ENCODE peak calls at places on chromosomes 13 and 19, in five cellular contexts. One of them, this sample, is unnamed. For H3K79me1, the result is how much of the 10 kb centered on the place peaks cover.

GRCh38 chr19:6091771-6092291 is 18.5 kb downstream of the RFX2 start:
- DNase-seq in H1: no peak
- DNase-seq in H9: no peak
- DNase-seq in IMR-90: peak
- DNase-seq in mesenchymal stem cell: peak
- DNase-seq in this sample: no peak

GRCh38 chr19:7916137-7916907 is 1.7 kb downstream of the TGFBR3L start:
- DNase-seq in H1: no peak
- DNase-seq in H9: peak
- DNase-seq in IMR-90: no peak
- DNase-seq in mesenchymal stem cell: peak
- DNase-seq in this sample: no peak

GRCh38 chr13:104843328-104843727 is 1692.1 kb downstream of the EFNB2 start:
- DNase-seq in H1: no peak
- DNase-seq in H9: no peak
- DNase-seq in IMR-90: no peak
- DNase-seq in mesenchymal stem cell: no peak
- DNase-seq in this sample: no peak

GRCh38 chr19:31164666-31165265 is 184.5 kb downstream of the TSHZ3 start:
- DNase-seq in H1: no peak
- DNase-seq in H9: peak
- DNase-seq in IMR-90: no peak
- DNase-seq in mesenchymal stem cell: no peak
- DNase-seq in this sample: no peak

GRCh38 chr13:106143392-106143791 is 392.1 kb downstream of the EFNB2 start:
- DNase-seq in H1: no peak
- DNase-seq in H9: no peak
- DNase-seq in IMR-90: peak
- DNase-seq in mesenchymal stem cell: no peak
- DNase-seq in this sample: no peak

GRCh38 chr13:67351915-67352314 is 121.8 kb upstream of the PCDH9 start:
- DNase-seq in H1: no peak
- DNase-seq in H9: no peak
- DNase-seq in IMR-90: peak
- DNase-seq in mesenchymal stem cell: no peak
- DNase-seq in this sample: no peak

GRCh38 chr13:46521921-46522691 is 30.9 kb upstream of the LRCH1 start:
- DNase-seq in H1: no peak
- DNase-seq in H9: no peak
- DNase-seq in IMR-90: no peak
- DNase-seq in mesenchymal stem cell: no peak
- DNase-seq in this sample: no peak

GRCh38 chr19:3849092-3849491 is 19.7 kb downstream of the ZFR2 start:
- DNase-seq in H1: no peak
- DNase-seq in H9: peak
- DNase-seq in IMR-90: no peak
- DNase-seq in mesenchymal stem cell: no peak
- DNase-seq in this sample: no peak

GRCh38 chr13:77136902-77137420 is 110.0 kb upstream of the FBXL3 start:
- DNase-seq in H1: no peak
- DNase-seq in H9: no peak
- DNase-seq in IMR-90: peak
- DNase-seq in mesenchymal stem cell: peak
- DNase-seq in this sample: no peak

GRCh38 chr19:7663711-7664110 is 5.1 kb upstream of the RETN start:
- DNase-seq in H1: no peak
- DNase-seq in H9: no peak
- DNase-seq in IMR-90: no peak
- DNase-seq in mesenchymal stem cell: no peak
- DNase-seq in this sample: no peak

GRCh38 chr19:11446652-11447301 is 11.3 kb downstream of the PRKCSH start:
- DNase-seq in H1: no peak
- DNase-seq in H9: peak
- DNase-seq in IMR-90: no peak
- DNase-seq in mesenchymal stem cell: peak
- DNase-seq in this sample: no peak

GRCh38 chr13:60326273-60326672 is 70.7 kb upstream of the TDRD3 start:
- DNase-seq in H1: no peak
- DNase-seq in H9: no peak
- DNase-seq in IMR-90: no peak
- DNase-seq in mesenchymal stem cell: no peak
- DNase-seq in this sample: no peak

GRCh38 chr13:44373601-44374347 is at the start of gene SERP2:
- DNase-seq in H1: peak
- DNase-seq in H9: peak
- DNase-seq in IMR-90: no peak
- DNase-seq in mesenchymal stem cell: no peak
- DNase-seq in this sample: peak

GRCh38 chr19:579842-580155 is 7.4 kb downstream of the BSG start:
- DNase-seq in H1: no peak
- DNase-seq in H9: no peak
- DNase-seq in IMR-90: no peak
- DNase-seq in mesenchymal stem cell: no peak
- DNase-seq in this sample: no peak

GRCh38 chr19:41546386-41546789 is 29.6 kb upstream of the CEACAM21 start:
- DNase-seq in H1: no peak
- DNase-seq in H9: no peak
- DNase-seq in IMR-90: no peak
- DNase-seq in mesenchymal stem cell: no peak
- DNase-seq in this sample: no peak

GRCh38 chr19:18780631-18781030 is 10.5 kb downstream of the COMP start:
- DNase-seq in H1: no peak
- DNase-seq in H9: no peak
- DNase-seq in IMR-90: no peak
- DNase-seq in mesenchymal stem cell: no peak
- DNase-seq in this sample: no peak

GRCh38 chr13:36131931-36132297 is 732 bp upstream of the DCLK1 start:
- DNase-seq in H1: no peak
- DNase-seq in H9: no peak
- DNase-seq in IMR-90: no peak
- DNase-seq in mesenchymal stem cell: no peak
- DNase-seq in this sample: no peak

GRCh38 chr13:46866150-46866549 is 30.7 kb downstream of the HTR2A start:
- DNase-seq in H1: peak
- DNase-seq in H9: peak
- DNase-seq in IMR-90: peak
- DNase-seq in mesenchymal stem cell: peak
- DNase-seq in this sample: no peak

GRCh38 chr13:21673592-21674270 is 2.9 kb downstream of the FGF9 start:
- DNase-seq in H1: no peak
- DNase-seq in H9: peak
- DNase-seq in IMR-90: peak
- DNase-seq in mesenchymal stem cell: peak
- DNase-seq in this sample: peak

GRCh38 chr19:53357821-53358581 is 7.5 kb upstream of the ZNF525 start:
- DNase-seq in H1: peak
- DNase-seq in H9: peak
- DNase-seq in IMR-90: no peak
- DNase-seq in mesenchymal stem cell: no peak
- DNase-seq in this sample: no peak

GRCh38 chr13:99123101-99124045 is 77.3 kb upstream of the UBAC2 start:
- DNase-seq in H1: no peak
- DNase-seq in H9: no peak
- DNase-seq in IMR-90: peak
- DNase-seq in mesenchymal stem cell: peak
- DNase-seq in this sample: no peak

GRCh38 chr13:111168116-111168515 is 53.0 kb downstream of the ARHGEF7 start:
- DNase-seq in H1: no peak
- DNase-seq in H9: no peak
- DNase-seq in IMR-90: no peak
- DNase-seq in mesenchymal stem cell: no peak
- DNase-seq in this sample: no peak

GRCh38 chr19:17450264-17451075 is 2.0 kb upstream of the TMEM221 start:
- DNase-seq in H1: no peak
- DNase-seq in H9: no peak
- DNase-seq in IMR-90: no peak
- DNase-seq in mesenchymal stem cell: no peak
- DNase-seq in this sample: no peak

GRCh38 chr19:50568321-50569022 is at the start of gene LRRC4B:
- DNase-seq in H1: no peak
- DNase-seq in H9: peak
- DNase-seq in IMR-90: no peak
- DNase-seq in mesenchymal stem cell: no peak
- DNase-seq in this sample: no peak

GRCh38 chr13:51643882-51644281 is 59.6 kb downstream of the WDFY2 start:
- DNase-seq in H1: no peak
- DNase-seq in H9: no peak
- DNase-seq in IMR-90: peak
- DNase-seq in mesenchymal stem cell: peak
- DNase-seq in this sample: no peak

GRCh38 chr13:97189943-97190342 is 32.2 kb upstream of the MBNL2 start:
- DNase-seq in H1: no peak
- DNase-seq in H9: no peak
- DNase-seq in IMR-90: no peak
- DNase-seq in mesenchymal stem cell: no peak
- DNase-seq in this sample: no peak

GRCh38 chr19:17775245-17775927 is 19.6 kb upstream of the B3GNT3 start:
- DNase-seq in H1: no peak
- DNase-seq in H9: peak
- DNase-seq in IMR-90: peak
- DNase-seq in mesenchymal stem cell: peak
- DNase-seq in this sample: peak

GRCh38 chr19:6674868-6675305 is 4.9 kb upstream of the TNFSF14 start:
- DNase-seq in H1: peak
- DNase-seq in H9: peak
- DNase-seq in IMR-90: peak
- DNase-seq in mesenchymal stem cell: peak
- DNase-seq in this sample: peak

GRCh38 chr19:8401981-8402411 is 11.1 kb upstream of the MARCHF2 start:
- DNase-seq in H1: no peak
- DNase-seq in H9: no peak
- DNase-seq in IMR-90: no peak
- DNase-seq in mesenchymal stem cell: no peak
- DNase-seq in this sample: no peak

GRCh38 chr19:43152217-43152616 is 34.1 kb downstream of the PSG5 start:
- DNase-seq in H1: no peak
- DNase-seq in H9: no peak
- DNase-seq in IMR-90: peak
- DNase-seq in mesenchymal stem cell: no peak
- DNase-seq in this sample: no peak

GRCh38 chr13:99063178-99063577 is 85.3 kb upstream of the DOCK9 start:
- DNase-seq in H1: no peak
- DNase-seq in H9: no peak
- DNase-seq in IMR-90: no peak
- DNase-seq in mesenchymal stem cell: no peak
- DNase-seq in this sample: no peak

GRCh38 chr19:19444694-19445155 is 39.2 kb downstream of the GATAD2A start:
- DNase-seq in H1: no peak
- DNase-seq in H9: no peak
- DNase-seq in IMR-90: peak
- DNase-seq in mesenchymal stem cell: peak
- DNase-seq in this sample: no peak

GRCh38 chr19:588093-588742 is 1.5 kb upstream of the HCN2 start:
- DNase-seq in H1: peak
- DNase-seq in H9: peak
- DNase-seq in IMR-90: peak
- DNase-seq in mesenchymal stem cell: peak
- DNase-seq in this sample: peak

GRCh38 chr19:40279761-40280607 is 5.2 kb downstream of the AKT2 start:
- DNase-seq in H1: no peak
- DNase-seq in H9: no peak
- DNase-seq in IMR-90: no peak
- DNase-seq in mesenchymal stem cell: no peak
- DNase-seq in this sample: no peak

GRCh38 chr13:50512602-50513527 is 330.6 kb downstream of the DLEU7 start:
- DNase-seq in H1: no peak
- DNase-seq in H9: no peak
- DNase-seq in IMR-90: peak
- DNase-seq in mesenchymal stem cell: peak
- DNase-seq in this sample: no peak
- H2AFZ ChIP-seq in H1: peak
- H2AFZ ChIP-seq in H9: no peak
- H2AFZ ChIP-seq in IMR-90: peak
- H2AFZ ChIP-seq in mesenchymal stem cell: no peak
- H2AFZ ChIP-seq in this sample: peak

DNA sequence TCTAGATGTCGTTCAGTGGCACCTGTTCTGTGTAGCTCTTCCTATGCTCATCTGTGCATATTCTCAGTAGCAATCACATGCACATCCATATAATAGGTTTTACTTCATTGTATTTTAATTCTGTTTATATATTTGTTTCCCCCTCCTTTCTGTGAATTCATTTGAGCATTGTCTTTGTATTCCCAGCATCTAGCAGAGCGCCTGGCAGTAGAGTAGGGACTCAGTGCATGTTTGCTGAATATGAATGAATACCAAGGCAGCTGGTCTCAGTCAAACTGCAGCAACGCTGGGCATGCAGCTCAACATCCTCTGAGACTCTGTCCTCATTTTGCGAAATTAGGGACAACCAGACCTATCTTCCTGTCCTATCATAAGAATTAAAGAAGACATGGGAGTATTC is 330.1 kb downstream of the SPRY2 start:
- DNase-seq in H1: no peak
- DNase-seq in H9: no peak
- DNase-seq in IMR-90: no peak
- DNase-seq in mesenchymal stem cell: no peak
- DNase-seq in this sample: no peak
- H3K23ac ChIP-seq in H1: no peak
- H3K23ac ChIP-seq in H9: no peak
- H3K23ac ChIP-seq in IMR-90: no peak
- H3K23ac ChIP-seq in mesenchymal stem cell: no peak
- H3K23ac ChIP-seq in this sample: no peak

GRCh38 chr19:45100202-45100600 is 7.2 kb downstream of the PPP1R37 start:
- DNase-seq in H1: no peak
- DNase-seq in H9: no peak
- DNase-seq in IMR-90: no peak
- DNase-seq in mesenchymal stem cell: no peak
- DNase-seq in this sample: no peak
- H3K79me1 ChIP-seq in H1: half or more
- H3K79me1 ChIP-seq in H9: under half
- H3K79me1 ChIP-seq in IMR-90: under half
- H3K79me1 ChIP-seq in mesenchymal stem cell: under half
- H3K79me1 ChIP-seq in this sample: under half

GRCh38 chr13:20547479-20547908 is 19.5 kb upstream of the IFT88 start:
- DNase-seq in H1: no peak
- DNase-seq in H9: no peak
- DNase-seq in IMR-90: no peak
- DNase-seq in mesenchymal stem cell: no peak
- DNase-seq in this sample: no peak

GRCh38 chr13:20558982-20559381 is 8.0 kb upstream of the IFT88 start:
- DNase-seq in H1: no peak
- DNase-seq in H9: no peak
- DNase-seq in IMR-90: no peak
- DNase-seq in mesenchymal stem cell: no peak
- DNase-seq in this sample: no peak

GRCh38 chr13:20550799-20551198 is 16.2 kb upstream of the IFT88 start:
- DNase-seq in H1: no peak
- DNase-seq in H9: no peak
- DNase-seq in IMR-90: no peak
- DNase-seq in mesenchymal stem cell: no peak
- DNase-seq in this sample: no peak

DNA sequence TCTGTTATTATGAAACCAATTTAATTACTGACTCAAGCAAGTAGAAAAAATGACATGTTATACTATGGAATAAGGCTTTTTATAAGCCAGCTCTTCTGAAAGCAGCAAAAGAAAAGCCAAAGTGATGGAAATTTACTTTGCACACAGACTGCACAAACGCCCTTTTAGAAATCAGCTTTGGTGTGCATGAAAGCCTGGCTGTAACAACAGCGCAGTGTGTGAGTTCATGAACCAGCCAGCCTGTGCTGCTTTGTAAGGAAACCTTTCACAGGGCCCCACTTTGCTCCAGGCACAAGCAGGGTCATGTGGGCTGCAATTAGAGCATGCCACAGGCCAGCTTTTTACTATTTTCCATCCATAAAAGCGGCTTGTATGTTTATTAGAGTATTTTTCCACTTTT is 13.6 kb upstream of the IFT88 start:
- DNase-seq in H1: no peak
- DNase-seq in H9: no peak
- DNase-seq in IMR-90: no peak
- DNase-seq in mesenchymal stem cell: no peak
- DNase-seq in this sample: no peak
- H2AFZ ChIP-seq in H1: no peak
- H2AFZ ChIP-seq in H9: no peak
- H2AFZ ChIP-seq in IMR-90: peak
- H2AFZ ChIP-seq in mesenchymal stem cell: no peak
- H2AFZ ChIP-seq in this sample: peak

This sample was measured in neuronal stem cell.